ENCODE peak calls at places on chromosome 3, in six cellular contexts. T is OCI-LY7, X is MM.1S, G is HepG2, F is GM12878, E is GM23248. O is an unnamed sample.

GRCh38 chr3:68986496-68987208 is 26.8 kb downstream of the EOGT start:
- DNase-seq in T (no peak), X (no peak), G (no peak), F (no peak), E (no peak), O (no peak)

GRCh38 chr3:113684271-113684819 is 12.1 kb downstream of the USF3 start:
- DNase-seq in T (no peak), X (no peak), G (no peak), F (no peak), E (no peak), O (no peak)

GRCh38 chr3:49673715-49674490 is at the start of gene APEH:
- DNase-seq in T (peak), X (peak), G (peak), F (peak), E (peak), O (peak)

GRCh38 chr3:142027713-142028112 is 121.6 kb downstream of the TFDP2 start:
- DNase-seq in T (peak), X (peak), G (no peak), F (no peak), E (peak), O (peak)

GRCh38 chr3:139281512-139282196 is 62.2 kb upstream of the MRPS22 start:
- DNase-seq in T (no peak), X (no peak), G (no peak), F (no peak), E (peak), O (no peak)

GRCh38 chr3:177050466-177051237 is 146.6 kb downstream of the TBL1XR1 start:
- DNase-seq in T (peak), X (peak), G (peak), F (no peak), E (peak), O (peak)

GRCh38 chr3:129985113-129985512 is 10.6 kb downstream of the TRH start:
- DNase-seq in T (no peak), X (no peak), G (no peak), F (no peak), E (no peak), O (no peak)

GRCh38 chr3:60053518-60054265 is 1003.9 kb upstream of the CFAP20DC start:
- DNase-seq in T (no peak), X (no peak), G (no peak), F (no peak), E (peak), O (no peak)

GRCh38 chr3:30435950-30436349 is 170.5 kb upstream of the TGFBR2 start:
- DNase-seq in T (no peak), X (peak), G (no peak), F (no peak), E (peak), O (no peak)
- H3K4me2 ChIP-seq in T (peak), X (peak), G (no peak), F (peak), E (peak), O (peak)

GRCh38 chr3:56316944-56317343 is 151.3 kb downstream of the ERC2 start:
- DNase-seq in T (no peak), X (no peak), G (no peak), F (no peak), E (no peak), O (no peak)
- H3K4me2 ChIP-seq in T (no peak), X (no peak), G (no peak), F (no peak), E (no peak), O (no peak)

GRCh38 chr3:187352581-187353575 is 15.3 kb upstream of the RTP4 start:
- DNase-seq in T (no peak), X (no peak), G (no peak), F (no peak), E (peak), O (peak)
- H3K4me2 ChIP-seq in T (no peak), X (no peak), G (no peak), F (no peak), E (no peak), O (no peak)

GRCh38 chr3:10198761-10199688 is 34.3 kb downstream of the IRAK2 start:
- DNase-seq in T (peak), X (peak), G (peak), F (peak), E (peak), O (peak)
- H3K4me2 ChIP-seq in T (peak), X (peak), G (no peak), F (peak), E (peak), O (no peak)

O was measured in hepatocyte.